ENCODE peak calls at places on chromosomes 1 and 21, in seven cellular contexts. A is endodermal cell; L is effector memory CD4-positive, alpha-beta T cell; H is fibroblast of lung; V is esophagus squamous epithelium; E is IMR-90; O is colonic mucosa. F is an unnamed sample. For H3K9me3, the result is how much of the 10 kb centered on the place peaks cover.

GRCh38 chr1:10045480-10046355 is 13.0 kb downstream of the UBE4B start:
- DNase-seq in L (no peak), A (no peak), V (no peak), E (peak), H (peak), O (no peak), F (no peak)

GRCh38 chr1:46526013-46526688 is 25.3 kb downstream of the KNCN start:
- DNase-seq in E (no peak), L (no peak), O (no peak), V (no peak), H (no peak), A (no peak), F (no peak)

GRCh38 chr21:32772281-32773047 is 909 bp upstream of the PAXBP1 start:
- DNase-seq in L (no peak), A (no peak), H (no peak), V (no peak), E (peak), O (peak), F (no peak)

GRCh38 chr1:146007048-146007784 is 10.8 kb upstream of the TXNIP start:
- DNase-seq in V (no peak), O (peak), E (peak), H (peak), A (peak), L (peak), F (peak)

GRCh38 chr21:28953247-28953646 is 39.4 kb downstream of the LTN1 start:
- DNase-seq in A (no peak), L (no peak), O (no peak), H (no peak), V (no peak), E (no peak), F (no peak)

GRCh38 chr1:198238121-198238520 is 81.3 kb downstream of the NEK7 start:
- DNase-seq in O (no peak), V (peak), H (no peak), L (no peak), E (no peak), A (no peak), F (no peak)

GRCh38 chr1:201267481-201268229 is 15.7 kb upstream of the PKP1 start:
- DNase-seq in H (peak), O (peak), E (peak), L (no peak), V (no peak), A (peak), F (no peak)

GRCh38 chr1:171501305-171502021 is 16.1 kb downstream of the PRRC2C start:
- DNase-seq in H (no peak), L (no peak), E (no peak), O (no peak), V (no peak), A (no peak), F (no peak)

GRCh38 chr1:83766182-83766825 is 232.6 kb downstream of the TTLL7 start:
- DNase-seq in L (no peak), E (no peak), V (no peak), H (no peak), A (no peak), O (no peak), F (no peak)

GRCh38 chr1:8943516-8943896 is 2.2 kb upstream of the CA6 start:
- DNase-seq in E (no peak), O (no peak), L (no peak), H (no peak), A (peak), V (no peak), F (no peak)

GRCh38 chr1:172826096-172826741 is 167.3 kb downstream of the FASLG start:
- DNase-seq in L (no peak), V (no peak), E (peak), A (no peak), H (peak), O (peak), F (no peak)

GRCh38 chr1:55931272-55931940 is 648.0 kb downstream of the PLPP3 start:
- DNase-seq in O (no peak), A (no peak), V (no peak), H (peak), L (no peak), E (peak), F (no peak)

GRCh38 chr1:160576430-160576829 is 2.9 kb downstream of the CD84 start:
- DNase-seq in E (no peak), O (no peak), A (no peak), H (no peak), L (no peak), V (no peak), F (no peak)

GRCh38 chr1:109632671-109633346 is 13.2 kb downstream of the AMPD2 start:
- DNase-seq in O (peak), E (no peak), A (peak), H (no peak), V (no peak), L (no peak), F (no peak)

GRCh38 chr1:101150676-101151075 is 86.1 kb upstream of the S1PR1 start:
- DNase-seq in O (no peak), H (no peak), L (no peak), E (peak), V (no peak), A (no peak), F (no peak)

GRCh38 chr1:41754540-41754939 is 164.2 kb downstream of the HIVEP3 start:
- DNase-seq in E (no peak), O (no peak), A (no peak), V (no peak), L (no peak), H (no peak), F (no peak)

DNA sequence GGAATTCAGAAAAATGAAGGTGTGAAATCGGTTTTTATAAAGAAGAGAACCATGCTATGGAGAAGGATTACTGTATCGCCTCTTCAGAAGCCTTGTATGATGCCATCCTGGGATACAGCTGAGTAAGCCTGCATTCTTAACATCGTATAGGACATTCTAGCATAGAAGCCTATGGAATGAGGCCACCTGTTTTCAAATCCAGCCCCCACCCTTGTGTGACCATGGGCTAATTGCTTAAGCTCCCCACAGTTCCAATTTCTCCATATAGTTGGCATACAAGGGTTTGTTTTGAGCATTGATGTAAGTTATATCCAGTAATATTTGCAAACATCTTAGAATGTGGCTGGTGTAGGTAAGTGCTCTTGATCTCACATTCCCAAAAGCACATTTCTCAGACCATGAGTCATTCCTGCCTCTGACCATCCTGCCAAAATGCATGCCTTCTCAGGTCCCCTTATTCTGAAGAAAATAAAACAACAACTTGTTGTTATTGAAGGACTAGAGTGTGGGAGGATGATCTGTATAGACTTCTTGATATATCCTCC is 1.5 kb downstream of the OR14A2 start:
- DNase-seq in V (no peak), E (peak), A (no peak), O (no peak), L (no peak), H (no peak), F (no peak)
- H3K9me3 ChIP-seq in V (under half), E (under half), A (half or more), O (under half), L (under half), H (under half), F (under half)

GRCh38 chr1:243267346-243268283 is 11.8 kb downstream of the SDCCAG8 start:
- DNase-seq in E (no peak), H (peak), V (no peak), O (no peak), L (no peak), A (no peak), F (no peak)

GRCh38 chr1:243268751-243269460 is 13.1 kb downstream of the SDCCAG8 start:
- DNase-seq in O (no peak), H (no peak), V (no peak), E (peak), A (peak), L (no peak), F (no peak)

GRCh38 chr1:243270097-243270864 is 14.4 kb downstream of the SDCCAG8 start:
- DNase-seq in L (no peak), V (no peak), A (no peak), H (no peak), O (no peak), E (no peak), F (no peak)

GRCh38 chr1:243269461-243269801 is 13.6 kb downstream of the SDCCAG8 start:
- DNase-seq in V (no peak), L (no peak), H (no peak), O (no peak), A (no peak), E (no peak), F (no peak)

GRCh38 chr1:243268284-243268653 is 12.4 kb downstream of the SDCCAG8 start:
- DNase-seq in V (no peak), L (no peak), E (peak), H (peak), O (no peak), A (no peak), F (no peak)
- H3K27ac ChIP-seq in V (no peak), L (no peak), E (peak), H (peak), O (peak), A (no peak), F (no peak)

GRCh38 chr1:150994248-150994647 is 12.2 kb downstream of the ANXA9 start:
- DNase-seq in L (no peak), H (no peak), E (no peak), V (no peak), O (no peak), A (no peak), F (no peak)

GRCh38 chr1:150999051-150999674 is 7.5 kb downstream of the MINDY1 start:
- DNase-seq in H (peak), A (no peak), O (no peak), V (no peak), L (no peak), E (peak), F (no peak)

GRCh38 chr1:150997949-150998348 is 8.8 kb downstream of the MINDY1 start:
- DNase-seq in L (no peak), H (no peak), V (no peak), E (no peak), O (no peak), A (no peak), F (no peak)

GRCh38 chr1:150997126-150997872 is 9.4 kb downstream of the MINDY1 start:
- DNase-seq in E (no peak), A (no peak), O (no peak), L (no peak), V (no peak), H (no peak), F (no peak)

GRCh38 chr1:150995896-150996295 is 10.8 kb downstream of the MINDY1 start:
- DNase-seq in A (peak), E (no peak), V (no peak), O (no peak), L (no peak), H (peak), F (no peak)
- H3K4me3 ChIP-seq in A (no peak), E (no peak), V (no peak), O (no peak), L (no peak), H (no peak), F (no peak)

DNA sequence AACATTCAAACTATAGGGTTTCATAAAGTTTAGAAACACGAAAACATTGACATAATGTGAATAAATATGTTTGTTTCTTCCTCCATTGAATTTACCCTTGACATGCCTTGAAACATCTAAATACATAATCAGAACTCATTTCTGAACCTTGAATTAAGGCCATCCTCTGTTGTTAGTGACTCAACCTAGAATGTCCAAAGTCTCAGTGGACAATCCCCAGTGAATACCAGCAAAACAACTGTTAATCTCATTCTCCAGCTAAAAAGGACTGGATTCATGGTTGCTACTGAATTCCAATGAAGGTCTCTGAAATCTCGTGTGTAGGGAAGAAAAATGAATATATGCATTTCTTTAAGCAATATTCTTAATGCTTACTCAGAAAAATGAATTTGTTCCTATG is at the start of gene OR2L2:
- DNase-seq in V (no peak), A (no peak), L (no peak), H (no peak), E (no peak), O (no peak), F (no peak)
- H3K9me3 ChIP-seq in V (under half), A (half or more), L (under half), H (under half), E (under half), O (under half), F (under half)

GRCh38 chr1:212814989-212815388 is 23.3 kb downstream of the TATDN3 start:
- DNase-seq in H (peak), V (no peak), A (no peak), E (no peak), O (peak), L (no peak), F (no peak)
- H3K27ac ChIP-seq in H (no peak), V (no peak), A (no peak), E (no peak), O (no peak), L (no peak), F (no peak)